ENCODE peak calls at places on chromosomes 12 and 14, in seven cellular contexts. H is HEK293T; M is PC-3; S is stimulated activated CD4-positive, alpha-beta T cell treated with anti-CD3 and anti-CD28 coated beads, Interleukin-4, amount 100 ng/mL, for 4 hours; V is fibroblast of pulmonary artery; N is lower leg skin; A is fibroblast of lung. B is an unnamed sample.

GRCh38 chr12:25054076-25054782 is 105.3 kb upstream of the BCAT1 start:
- DNase-seq in H (no peak), M (peak), S (no peak), V (no peak), N (no peak), A (peak), B (no peak)

GRCh38 chr14:77909911-77910310 is 110.0 kb downstream of the ADCK1 start:
- DNase-seq in H (no peak), M (no peak), S (no peak), V (no peak), N (no peak), A (no peak), B (no peak)

GRCh38 chr12:132638541-132639408 is 20.2 kb downstream of the P2RX2 start:
- DNase-seq in H (peak), M (peak), S (no peak), V (peak), N (no peak), A (peak), B (no peak)

GRCh38 chr14:104150201-104151027 is 12.0 kb downstream of the KIF26A start:
- DNase-seq in H (peak), M (no peak), S (no peak), V (peak), N (no peak), A (peak), B (no peak)

GRCh38 chr14:91947196-91948184 is at the start of gene FBLN5:
- DNase-seq in H (peak), M (no peak), S (peak), V (peak), N (peak), A (peak), B (peak)

GRCh38 chr12:52693261-52693660 is 10.1 kb downstream of the KRT77 start:
- DNase-seq in H (no peak), M (no peak), S (no peak), V (no peak), N (no peak), A (no peak), B (no peak)

GRCh38 chr12:59067068-59067467 is 146.8 kb upstream of the LRIG3 start:
- DNase-seq in H (no peak), M (peak), S (no peak), V (peak), N (no peak), A (peak), B (no peak)

GRCh38 chr12:64742371-64742770 is 16.8 kb downstream of the GNS start:
- DNase-seq in H (no peak), M (no peak), S (no peak), V (no peak), N (no peak), A (no peak), B (no peak)

GRCh38 chr12:47772094-47772660 is 861 bp upstream of the SLC48A1 start:
- DNase-seq in H (no peak), M (no peak), S (no peak), V (no peak), N (no peak), A (no peak), B (no peak)

GRCh38 chr14:90521930-90522483 is 125.2 kb downstream of the CALM1 start:
- DNase-seq in H (no peak), M (no peak), S (no peak), V (no peak), N (no peak), A (no peak), B (no peak)

GRCh38 chr12:57173089-57173488 is 25.7 kb upstream of the LRP1-AS start:
- DNase-seq in H (peak), M (peak), S (peak), V (peak), N (no peak), A (no peak), B (no peak)

GRCh38 chr14:86405250-86405649 is 875.3 kb downstream of the FLRT2 start:
- DNase-seq in H (no peak), M (no peak), S (no peak), V (peak), N (no peak), A (no peak), B (no peak)

GRCh38 chr12:112314981-112315380 is 67.2 kb downstream of the HECTD4 start:
- DNase-seq in H (no peak), M (no peak), S (no peak), V (peak), N (no peak), A (peak), B (no peak)

GRCh38 chr14:54622189-54622958 is 55.4 kb downstream of the SAMD4A start:
- DNase-seq in H (no peak), M (no peak), S (peak), V (no peak), N (no peak), A (no peak), B (no peak)

GRCh38 chr14:94601961-94602391 is 10.2 kb upstream of the SERPINA3 start:
- DNase-seq in H (no peak), M (peak), S (no peak), V (peak), N (peak), A (peak), B (no peak)

GRCh38 chr12:128801879-128802391 is 21.8 kb downstream of the SLC15A4 start:
- DNase-seq in H (no peak), M (peak), S (no peak), V (peak), N (no peak), A (peak), B (no peak)

GRCh38 chr12:59678759-59679411 is 83.1 kb downstream of the SLC16A7 start:
- DNase-seq in H (no peak), M (no peak), S (no peak), V (no peak), N (no peak), A (no peak), B (no peak)

GRCh38 chr14:72755766-72756165 is 138.1 kb downstream of the DPF3 start:
- DNase-seq in H (no peak), M (no peak), S (no peak), V (no peak), N (no peak), A (no peak), B (no peak)

GRCh38 chr14:37202265-37202664 is 4.5 kb downstream of the MIPOL1 start:
- DNase-seq in H (no peak), M (peak), S (no peak), V (peak), N (no peak), A (peak), B (no peak)

GRCh38 chr12:108828774-108829173 is 28.6 kb downstream of the SSH1 start:
- DNase-seq in H (no peak), M (no peak), S (no peak), V (peak), N (no peak), A (peak), B (no peak)

GRCh38 chr12:18864900-18865561 is 127.1 kb downstream of the CAPZA3 start:
- DNase-seq in H (no peak), M (peak), S (no peak), V (peak), N (no peak), A (peak), B (no peak)